ENCODE peak calls at places on chromosomes 13 and 19, in four cellular contexts. I, J, X and M are unnamed samples.

GRCh38 chr13:20964904-20965303 is 62.4 kb upstream of the XPO4 start:
- DNase-seq in I (no peak), J (no peak), X (no peak), M (no peak)

GRCh38 chr13:30963794-30964193 is 31.3 kb downstream of the TEX26 start:
- DNase-seq in I (peak; percentile 13), J (no peak), X (no peak), M (peak; percentile 18)

GRCh38 chr19:13441810-13442512 is 64.3 kb downstream of the CACNA1A start:
- DNase-seq in I (peak; percentile 47), J (peak; percentile 28), X (peak; percentile 11), M (peak; percentile 9)

GRCh38 chr13:49560270-49561063 is 24.9 kb downstream of the RCBTB1 start:
- DNase-seq in I (no peak), J (no peak), X (peak; percentile 43), M (no peak)

GRCh38 chr19:34475026-34475974 is 6.3 kb upstream of the WTIP start:
- DNase-seq in I (peak; percentile 25), J (no peak), X (peak; percentile 61), M (peak; percentile 71)

GRCh38 chr19:28881616-28882015 is 331.3 kb downstream of the UQCRFS1 start:
- DNase-seq in I (no peak), J (no peak), X (no peak), M (no peak)

GRCh38 chr13:113047587-113047986 is 58.0 kb upstream of the F7 start:
- DNase-seq in I (no peak), J (no peak), X (no peak), M (no peak)

GRCh38 chr19:51367565-51368365 is 1.0 kb downstream of the CLDND2 start:
- DNase-seq in I (peak; percentile 99), J (peak; percentile 95), X (peak; percentile 98), M (peak; percentile 98)

GRCh38 chr13:114284680-114285079 is 3.3 kb downstream of the UPF3A start:
- DNase-seq in I (no peak), J (no peak), X (no peak), M (no peak)

GRCh38 chr13:30796833-30797601 is 61.7 kb downstream of the ALOX5AP start:
- DNase-seq in I (peak; percentile 79), J (no peak), X (no peak), M (no peak)

GRCh38 chr13:95660981-95661581 is 15.9 kb upstream of the DNAJC3 start:
- DNase-seq in I (peak; percentile 37), J (no peak), X (no peak), M (peak; percentile 58)

GRCh38 chr13:94263038-94263437 is 216.4 kb downstream of the DCT start:
- DNase-seq in I (no peak), J (no peak), X (no peak), M (no peak)

GRCh38 chr13:40064154-40064713 is 408.8 kb downstream of the COG6 start:
- DNase-seq in I (peak; percentile 47), J (no peak), X (no peak), M (no peak)

GRCh38 chr13:109007946-109008345 is 378.5 kb downstream of the MYO16 start:
- DNase-seq in I (no peak), J (no peak), X (no peak), M (no peak)